ENCODE peak calls at places on chromosomes 11 and 22, in seven cellular contexts. One of them, this sample, is unnamed.

GRCh38 chr11:66366844-66367477 is 4.6 kb downstream of the SLC29A2 start:
- DNase-seq in left ventricle myocardium inferior: no peak
- DNase-seq in fibroblast of lung: no peak
- DNase-seq in sigmoid colon: no peak
- DNase-seq in tibial nerve: no peak
- DNase-seq in psoas muscle: peak; percentile 19
- DNase-seq in upper lobe of right lung: no peak
- DNase-seq in this sample: no peak

GRCh38 chr22:31127181-31127772 is 4.5 kb downstream of the INPP5J start:
- DNase-seq in left ventricle myocardium inferior: no peak
- DNase-seq in tibial nerve: no peak
- DNase-seq in fibroblast of lung: no peak
- DNase-seq in psoas muscle: peak; percentile 26
- DNase-seq in upper lobe of right lung: no peak
- DNase-seq in sigmoid colon: no peak
- DNase-seq in this sample: no peak

GRCh38 chr11:66886671-66887221 is 29.9 kb downstream of the LRFN4 start:
- DNase-seq in upper lobe of right lung: no peak
- DNase-seq in left ventricle myocardium inferior: peak; percentile 54
- DNase-seq in fibroblast of lung: peak; percentile 86
- DNase-seq in psoas muscle: peak; percentile 57
- DNase-seq in tibial nerve: no peak
- DNase-seq in sigmoid colon: no peak
- DNase-seq in this sample: no peak

GRCh38 chr11:75155570-75156422 is 4.9 kb downstream of the SLCO2B1 start:
- DNase-seq in psoas muscle: no peak
- DNase-seq in left ventricle myocardium inferior: no peak
- DNase-seq in upper lobe of right lung: no peak
- DNase-seq in tibial nerve: no peak
- DNase-seq in sigmoid colon: no peak
- DNase-seq in fibroblast of lung: no peak
- DNase-seq in this sample: peak; percentile 37

GRCh38 chr11:75547617-75548054 is 14.4 kb upstream of the SERPINH1 start:
- DNase-seq in psoas muscle: peak; percentile 76
- DNase-seq in tibial nerve: no peak
- DNase-seq in left ventricle myocardium inferior: peak; percentile 61
- DNase-seq in sigmoid colon: peak; percentile 89
- DNase-seq in upper lobe of right lung: peak; percentile 82
- DNase-seq in fibroblast of lung: peak; percentile 58
- DNase-seq in this sample: peak; percentile 49

GRCh38 chr11:117510646-117511045 is 183.0 kb downstream of the CEP164 start:
- DNase-seq in tibial nerve: no peak
- DNase-seq in psoas muscle: no peak
- DNase-seq in sigmoid colon: no peak
- DNase-seq in upper lobe of right lung: no peak
- DNase-seq in fibroblast of lung: no peak
- DNase-seq in left ventricle myocardium inferior: no peak
- DNase-seq in this sample: no peak

GRCh38 chr11:118232659-118233058 is 7.8 kb upstream of the JAML start:
- DNase-seq in fibroblast of lung: no peak
- DNase-seq in tibial nerve: no peak
- DNase-seq in upper lobe of right lung: no peak
- DNase-seq in left ventricle myocardium inferior: no peak
- DNase-seq in sigmoid colon: no peak
- DNase-seq in psoas muscle: no peak
- DNase-seq in this sample: no peak

GRCh38 chr11:43543313-43543712 is 137.2 kb upstream of the HSD17B12 start:
- DNase-seq in tibial nerve: no peak
- DNase-seq in left ventricle myocardium inferior: no peak
- DNase-seq in upper lobe of right lung: no peak
- DNase-seq in sigmoid colon: no peak
- DNase-seq in fibroblast of lung: no peak
- DNase-seq in psoas muscle: no peak
- DNase-seq in this sample: no peak

GRCh38 chr11:60204922-60205321 is 22.0 kb upstream of the MS4A6A start:
- DNase-seq in left ventricle myocardium inferior: no peak
- DNase-seq in sigmoid colon: no peak
- DNase-seq in psoas muscle: no peak
- DNase-seq in upper lobe of right lung: no peak
- DNase-seq in fibroblast of lung: no peak
- DNase-seq in tibial nerve: no peak
- DNase-seq in this sample: no peak

GRCh38 chr22:41940853-41941765 is 5.8 kb downstream of the CENPM start:
- DNase-seq in upper lobe of right lung: peak; percentile 88
- DNase-seq in psoas muscle: peak; percentile 91
- DNase-seq in tibial nerve: peak; percentile 80
- DNase-seq in fibroblast of lung: peak; percentile 76
- DNase-seq in sigmoid colon: peak; percentile 91
- DNase-seq in left ventricle myocardium inferior: peak; percentile 85
- DNase-seq in this sample: peak; percentile 61

GRCh38 chr11:126431401-126432064 is 76.0 kb downstream of the ST3GAL4 start:
- DNase-seq in sigmoid colon: peak; percentile 84
- DNase-seq in fibroblast of lung: peak; percentile 83
- DNase-seq in upper lobe of right lung: no peak
- DNase-seq in tibial nerve: no peak
- DNase-seq in left ventricle myocardium inferior: peak; percentile 73
- DNase-seq in psoas muscle: peak; percentile 72
- DNase-seq in this sample: peak; percentile 69

GRCh38 chr11:57425565-57426438 is 1.1 kb downstream of the SLC43A3 start:
- DNase-seq in sigmoid colon: peak; percentile 94
- DNase-seq in upper lobe of right lung: peak; percentile 83
- DNase-seq in tibial nerve: peak; percentile 43
- DNase-seq in fibroblast of lung: peak; percentile 30
- DNase-seq in psoas muscle: peak; percentile 75
- DNase-seq in left ventricle myocardium inferior: peak; percentile 65
- DNase-seq in this sample: no peak

GRCh38 chr22:38760477-38761201 is 4.8 kb upstream of the SUN2 start:
- DNase-seq in left ventricle myocardium inferior: no peak
- DNase-seq in fibroblast of lung: peak; percentile 12
- DNase-seq in sigmoid colon: no peak
- DNase-seq in tibial nerve: no peak
- DNase-seq in upper lobe of right lung: no peak
- DNase-seq in psoas muscle: peak; percentile 52
- DNase-seq in this sample: peak; percentile 17

GRCh38 chr22:30829901-30830550 is 135.4 kb downstream of the OSBP2 start:
- DNase-seq in left ventricle myocardium inferior: no peak
- DNase-seq in psoas muscle: no peak
- DNase-seq in tibial nerve: no peak
- DNase-seq in sigmoid colon: no peak
- DNase-seq in upper lobe of right lung: peak; percentile 23
- DNase-seq in fibroblast of lung: peak; percentile 96
- DNase-seq in this sample: peak; percentile 74

GRCh38 chr11:84780689-84781293 is 846.4 kb downstream of the DLG2 start:
- DNase-seq in upper lobe of right lung: no peak
- DNase-seq in tibial nerve: no peak
- DNase-seq in psoas muscle: no peak
- DNase-seq in sigmoid colon: no peak
- DNase-seq in fibroblast of lung: peak; percentile 39
- DNase-seq in left ventricle myocardium inferior: no peak
- DNase-seq in this sample: no peak

GRCh38 chr11:93829598-93829997 is 20.8 kb downstream of the VSTM5 start:
- DNase-seq in upper lobe of right lung: no peak
- DNase-seq in tibial nerve: no peak
- DNase-seq in fibroblast of lung: no peak
- DNase-seq in left ventricle myocardium inferior: no peak
- DNase-seq in sigmoid colon: no peak
- DNase-seq in psoas muscle: no peak
- DNase-seq in this sample: no peak
- H3K27ac ChIP-seq in upper lobe of right lung: no peak overlapping the region
- H3K27ac ChIP-seq in tibial nerve: no peak overlapping the region
- H3K27ac ChIP-seq in fibroblast of lung: no peak overlapping the region
- H3K27ac ChIP-seq in left ventricle myocardium inferior: no peak overlapping the region
- H3K27ac ChIP-seq in sigmoid colon: no peak overlapping the region
- H3K27ac ChIP-seq in psoas muscle: no peak overlapping the region
- H3K27ac ChIP-seq in this sample: no peak overlapping the region

DNA sequence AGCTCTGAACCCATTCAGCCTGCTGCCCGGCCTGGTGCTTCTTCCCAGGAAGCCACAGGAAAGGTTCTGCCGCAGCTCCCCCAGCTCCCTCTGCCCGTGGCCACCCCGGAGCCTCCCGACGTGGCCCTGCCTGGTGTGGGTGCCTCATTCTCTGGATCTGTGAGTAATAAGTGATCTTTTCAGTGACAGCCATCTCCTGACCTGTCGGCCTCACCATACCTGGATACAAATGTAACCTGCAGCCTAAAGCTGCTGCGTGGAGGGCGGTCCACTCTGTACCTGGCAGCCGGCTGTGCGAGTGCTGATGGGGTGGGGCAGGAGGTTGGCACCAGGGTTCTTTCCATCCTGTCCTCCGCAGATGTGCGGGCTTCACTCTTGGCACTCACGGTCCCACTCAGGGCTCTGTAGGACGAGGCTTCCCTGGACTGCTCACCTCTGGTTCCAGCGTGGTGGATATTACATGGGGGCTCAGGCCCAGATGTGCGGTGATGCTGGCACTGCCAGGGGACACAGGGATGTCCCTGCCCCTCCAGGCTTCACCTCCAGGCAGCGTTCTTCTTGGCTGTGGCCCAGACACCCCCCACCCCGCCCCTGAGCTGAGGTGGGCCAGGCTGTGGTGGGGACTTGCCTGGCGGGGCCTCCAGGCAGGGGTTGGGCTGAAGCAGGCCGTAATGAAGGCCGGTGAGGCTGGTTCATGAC is 748.5 kb downstream of the BRD1 start:
- DNase-seq in left ventricle myocardium inferior: no peak
- DNase-seq in upper lobe of right lung: peak; percentile 53
- DNase-seq in psoas muscle: peak; percentile 44
- DNase-seq in sigmoid colon: peak; percentile 32
- DNase-seq in fibroblast of lung: no peak
- DNase-seq in tibial nerve: no peak
- DNase-seq in this sample: no peak
- H3K4me1 ChIP-seq in left ventricle myocardium inferior: no peaks in the 10 kb centered on the region
- H3K4me1 ChIP-seq in upper lobe of right lung: no peaks in the 10 kb centered on the region
- H3K4me1 ChIP-seq in psoas muscle: no peaks in the 10 kb centered on the region
- H3K4me1 ChIP-seq in sigmoid colon: no peaks in the 10 kb centered on the region
- H3K4me1 ChIP-seq in fibroblast of lung: no peaks in the 10 kb centered on the region
- H3K4me1 ChIP-seq in tibial nerve: peaks cover 13% of the 10 kb centered on the region
- H3K4me1 ChIP-seq in this sample: no peaks in the 10 kb centered on the region

GRCh38 chr11:10927533-10927932 is 69.7 kb upstream of the ZBED5 start:
- DNase-seq in fibroblast of lung: no peak
- DNase-seq in sigmoid colon: no peak
- DNase-seq in upper lobe of right lung: no peak
- DNase-seq in tibial nerve: no peak
- DNase-seq in left ventricle myocardium inferior: no peak
- DNase-seq in psoas muscle: no peak
- DNase-seq in this sample: no peak
- H3K27ac ChIP-seq in fibroblast of lung: no peak overlapping the region
- H3K27ac ChIP-seq in sigmoid colon: peak overlapping the region; percentile 54
- H3K27ac ChIP-seq in upper lobe of right lung: no peak overlapping the region
- H3K27ac ChIP-seq in tibial nerve: no peak overlapping the region
- H3K27ac ChIP-seq in left ventricle myocardium inferior: no peak overlapping the region
- H3K27ac ChIP-seq in psoas muscle: peak overlapping the region; percentile 31
- H3K27ac ChIP-seq in this sample: peak overlapping the region; percentile 35

DNA sequence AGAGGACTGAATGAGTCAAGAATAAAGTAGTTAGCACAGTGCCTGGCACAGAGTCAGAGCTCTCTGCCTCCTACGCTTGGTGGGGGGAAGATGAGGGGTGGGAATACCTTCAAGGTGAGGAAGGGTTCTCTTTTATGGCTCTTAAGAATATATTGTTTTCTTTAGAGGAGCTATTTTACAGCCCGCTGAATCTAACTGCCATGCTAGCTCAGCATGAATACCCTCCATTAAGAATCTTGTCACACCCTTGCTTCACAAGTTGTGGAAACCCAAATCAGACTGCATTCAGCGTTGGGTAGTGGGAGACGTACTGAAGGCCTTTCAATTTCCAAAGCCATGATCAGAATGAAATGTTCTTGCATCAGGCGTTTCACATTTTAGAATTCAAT is 57.9 kb downstream of the ABTB2 start:
- DNase-seq in fibroblast of lung: no peak
- DNase-seq in left ventricle myocardium inferior: no peak
- DNase-seq in psoas muscle: no peak
- DNase-seq in upper lobe of right lung: no peak
- DNase-seq in tibial nerve: no peak
- DNase-seq in sigmoid colon: no peak
- DNase-seq in this sample: no peak
- H3K4me1 ChIP-seq in fibroblast of lung: peaks cover 8% of the 10 kb centered on the region
- H3K4me1 ChIP-seq in left ventricle myocardium inferior: peaks cover 17% of the 10 kb centered on the region
- H3K4me1 ChIP-seq in psoas muscle: peaks cover 40% of the 10 kb centered on the region
- H3K4me1 ChIP-seq in upper lobe of right lung: peaks cover 3% of the 10 kb centered on the region
- H3K4me1 ChIP-seq in tibial nerve: peaks cover 32% of the 10 kb centered on the region
- H3K4me1 ChIP-seq in sigmoid colon: peaks cover 1% of the 10 kb centered on the region
- H3K4me1 ChIP-seq in this sample: peaks cover 20% of the 10 kb centered on the region